ENCODE peak calls at places on chromosomes 13 and 19, in eight cellular contexts. J, S, O, W, Z, C, Y and F are unnamed samples.

GRCh38 chr13:37313383-37313782 is 207.9 kb upstream of the CSNK1A1L start:
- DNase-seq in C (no peak), S (no peak), O (no peak), Y (peak; percentile 95), J (no peak), W (no peak), Z (no peak), F (no peak)

GRCh38 chr19:4534836-4535658 is at the start of gene PLIN5:
- DNase-seq in W (no peak), Z (peak; percentile 87), C (peak; percentile 49), S (peak; percentile 97), J (peak; percentile 97), Y (peak; percentile 29), O (peak; percentile 69), F (peak; percentile 83)

GRCh38 chr13:35697281-35697680 is 220.8 kb upstream of the MAB21L1 start:
- DNase-seq in C (no peak), J (no peak), S (no peak), Z (no peak), Y (peak; percentile 20), O (no peak), W (no peak), F (no peak)

GRCh38 chr13:43751624-43752023 is 35.1 kb downstream of the ENOX1 start:
- DNase-seq in Z (no peak), C (no peak), J (no peak), Y (no peak), O (no peak), S (no peak), W (no peak), F (no peak)

GRCh38 chr13:36475468-36475867 is 43.2 kb downstream of the CCNA1 start:
- DNase-seq in O (peak; percentile 10), W (peak; percentile 58), Y (peak; percentile 5), S (peak; percentile 43), Z (no peak), C (no peak), J (no peak), F (no peak)

GRCh38 chr19:7292950-7293794 is 1.0 kb downstream of the INSR start:
- DNase-seq in Y (no peak), C (peak; percentile 27), J (peak; percentile 81), W (peak; percentile 60), O (peak; percentile 56), Z (peak; percentile 74), S (peak; percentile 12), F (peak; percentile 16)

GRCh38 chr13:25253702-25254101 is 33.6 kb downstream of the MTMR6 start:
- DNase-seq in Y (peak; percentile 32), O (no peak), J (no peak), S (no peak), C (no peak), Z (peak; percentile 36), W (no peak), F (no peak)

GRCh38 chr13:68667863-68668262 is 1437.7 kb upstream of the PCDH9 start:
- DNase-seq in Y (no peak), O (no peak), Z (no peak), J (no peak), S (no peak), W (no peak), C (no peak), F (no peak)

GRCh38 chr19:55117063-55117635 is 288 bp downstream of the PPP1R12C start:
- DNase-seq in W (peak; percentile 22), O (peak; percentile 23), S (no peak), Y (no peak), Z (peak; percentile 38), J (peak; percentile 72), C (no peak), F (no peak)

GRCh38 chr13:57470491-57470890 is 161.1 kb upstream of the PCDH17 start:
- DNase-seq in Y (no peak), C (no peak), S (no peak), J (no peak), W (no peak), Z (no peak), O (no peak), F (no peak)

GRCh38 chr19:45512881-45513483 is 5.7 kb downstream of the VASP start:
- DNase-seq in Z (no peak), C (peak; percentile 4), W (no peak), Y (no peak), O (no peak), S (no peak), J (no peak), F (no peak)

GRCh38 chr13:40476175-40476958 is 190.1 kb downstream of the FOXO1 start:
- DNase-seq in O (no peak), Y (peak; percentile 86), S (no peak), C (no peak), W (no peak), J (no peak), Z (no peak), F (no peak)

GRCh38 chr19:4916292-4917082 is 7.2 kb downstream of the UHRF1 start:
- DNase-seq in W (no peak), Y (no peak), O (no peak), S (no peak), C (peak; percentile 65), J (no peak), Z (no peak), F (no peak)

GRCh38 chr19:17966497-17967257 is at the start of gene KCNN1:
- DNase-seq in Y (no peak), S (no peak), O (peak; percentile 26), Z (no peak), W (no peak), C (no peak), J (no peak), F (peak; percentile 45)

GRCh38 chr13:112888238-112889111 is 80.5 kb upstream of the MCF2L start:
- DNase-seq in O (no peak), W (no peak), J (no peak), Z (no peak), Y (no peak), C (no peak), S (peak; percentile 21), F (no peak)

GRCh38 chr19:48713041-48713863 is 6.3 kb downstream of the MAMSTR start:
- DNase-seq in Z (no peak), Y (peak; percentile 27), J (no peak), O (peak; percentile 30), S (peak; percentile 71), W (peak; percentile 60), C (no peak), F (no peak)

GRCh38 chr19:374183-374885 is 29.7 kb upstream of the MIER2 start:
- DNase-seq in C (no peak), S (no peak), Z (no peak), W (no peak), O (no peak), J (peak; percentile 26), Y (no peak), F (no peak)

GRCh38 chr13:84399320-84400085 is 517.2 kb upstream of the SLITRK1 start:
- DNase-seq in S (no peak), J (no peak), O (peak; percentile 48), Y (peak; percentile 51), W (peak; percentile 15), Z (no peak), C (peak; percentile 1), F (no peak)

GRCh38 chr19:39110263-39110967 is 15.2 kb upstream of the PAK4 start:
- DNase-seq in W (peak; percentile 31), Z (peak; percentile 70), Y (no peak), J (peak; percentile 58), C (peak; percentile 79), S (peak; percentile 63), O (peak; percentile 68), F (peak; percentile 54)

DNA sequence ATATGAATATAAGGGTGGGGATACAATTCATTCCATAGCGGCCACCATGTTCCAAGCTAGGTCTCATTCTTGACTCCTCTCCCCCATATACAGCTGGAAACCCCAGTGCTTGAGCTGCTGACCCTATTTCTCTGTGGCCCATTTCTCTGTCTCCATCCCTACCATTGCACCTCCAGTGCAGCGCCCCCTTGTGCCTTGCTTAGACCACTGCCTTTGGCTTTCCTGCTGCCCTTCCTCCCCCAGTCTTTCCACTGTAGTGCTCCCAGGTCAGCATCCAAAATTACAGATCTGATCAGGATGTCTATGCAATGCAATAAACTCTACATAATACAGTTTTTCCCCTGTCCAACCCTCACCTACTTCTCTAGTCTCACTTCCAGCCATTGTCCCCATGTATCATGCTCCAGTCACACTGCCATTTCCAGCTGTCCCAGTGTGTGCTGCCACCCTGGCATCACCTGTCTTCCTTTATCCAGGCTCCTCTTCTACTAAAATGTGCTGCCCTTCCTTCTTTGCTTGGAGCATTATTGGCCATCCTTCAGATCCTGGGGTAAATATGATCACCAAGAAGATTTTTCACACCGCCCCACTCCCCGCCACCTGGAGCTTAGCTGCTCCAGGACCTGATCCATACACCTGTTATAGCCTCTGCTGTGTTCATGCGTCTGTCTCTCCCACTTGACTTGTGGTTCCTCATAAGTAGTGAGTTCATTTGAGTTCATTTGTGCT is 199.4 kb upstream of the IPO5 start:
- DNase-seq in Z (no peak), O (no peak), J (no peak), C (no peak), S (peak; percentile 52), W (peak; percentile 13), Y (no peak), F (no peak)
- TF ChIP-seq CTCF in Z (no peak), O (peak; percentile 36), J (no peak), C (no peak), S (peak; percentile 74), W (peak; percentile 29), Y (no peak), F (no peak)

GRCh38 chr13:59787679-59788078 is 376.0 kb downstream of the DIAPH3 start:
- DNase-seq in C (no peak), O (no peak), Y (no peak), W (no peak), S (no peak), Z (no peak), J (no peak), F (no peak)
- TF ChIP-seq CTCF in C (no peak), O (no peak), Y (no peak), W (no peak), S (no peak), Z (no peak), J (no peak), F (no peak)

GRCh38 chr19:37370880-37371661 is at the start of gene ZNF527:
- DNase-seq in W (peak; percentile 95), S (peak; percentile 98), Z (peak; percentile 98), J (peak; percentile 98), C (peak; percentile 97), Y (peak; percentile 97), O (peak; percentile 98), F (peak; percentile 94)
- TF ChIP-seq CTCF in W (no peak), S (peak; percentile 31), Z (no peak), J (no peak), C (peak; percentile 12), Y (no peak), O (no peak), F (peak; percentile 33)

DNA sequence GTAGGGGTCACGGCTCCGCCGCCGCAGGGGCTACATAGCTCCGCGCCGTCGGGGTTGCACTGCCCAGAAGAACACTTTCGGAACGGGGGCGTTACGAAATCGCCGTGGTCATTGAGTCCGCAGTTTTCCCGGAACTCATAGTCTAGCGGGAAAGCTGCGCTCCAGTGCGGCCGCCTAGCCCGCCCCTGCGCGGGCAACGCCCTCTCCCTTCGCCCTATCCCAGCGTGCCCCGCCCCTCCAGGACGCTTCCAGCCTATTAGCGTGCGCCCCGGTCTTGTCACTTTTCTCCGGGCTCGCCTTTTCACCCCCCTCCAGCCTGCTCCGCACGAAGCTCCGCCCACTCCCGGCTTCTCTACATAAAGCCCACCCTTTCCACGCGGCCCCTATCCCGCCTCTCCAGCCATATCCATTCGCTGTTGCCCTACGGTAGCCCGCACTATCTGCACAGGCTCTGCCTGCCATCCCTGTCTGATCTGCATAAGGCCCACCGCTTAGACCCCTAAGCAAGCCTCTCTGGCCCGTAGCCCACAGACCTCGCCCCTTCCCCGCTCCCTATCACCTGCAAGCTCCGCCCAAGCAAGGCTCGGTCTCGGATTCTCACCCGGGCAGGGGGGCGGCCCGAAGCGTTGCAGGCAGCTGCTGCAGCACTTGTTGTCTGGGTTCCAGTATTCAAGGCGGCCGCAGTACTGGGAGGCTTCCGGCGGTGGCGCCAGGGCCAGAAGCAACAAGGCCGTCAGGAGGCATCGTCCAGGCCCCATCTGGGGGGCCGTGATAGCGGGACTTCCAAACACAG is 1.6 kb downstream of the IGFLR1 start:
- DNase-seq in Y (peak; percentile 94), W (peak; percentile 95), C (peak; percentile 93), S (peak; percentile 99), Z (peak; percentile 99), J (peak; percentile 99), O (peak; percentile 97), F (peak; percentile 98)
- TF ChIP-seq CTCF in Y (no peak), W (no peak), C (no peak), S (no peak), Z (no peak), J (peak; percentile 36), O (peak; percentile 61), F (peak; percentile 53)